ENCODE peak calls at places on chromosomes 4 and X, in five cellular contexts. E is stimulated activated CD8-positive, alpha-beta memory T cell treated with anti-CD3 and anti-CD28 coated beads, Interleukin-12 subunit alpha, Interleukin-12 subunit beta, amount 100 ng/mL, for 1 hour; N is T-helper 2 cell; C is posterior vena cava; Y is HFF-Myc. H is an unnamed sample.

GRCh38 chrX:119669424-119670037 is 23.4 kb downstream of the SEPTIN6 start:
- DNase-seq in E (no peak), N (no peak), C (no peak), Y (no peak), H (peak)

GRCh38 chr4:80207172-80207583 is 9.9 kb downstream of the PRDM8 start:
- DNase-seq in E (no peak), N (no peak), C (peak), Y (no peak), H (no peak)

GRCh38 chr4:87934973-87935372 is 40.5 kb upstream of the SPP1 start:
- DNase-seq in E (no peak), N (no peak), C (no peak), Y (no peak), H (no peak)

GRCh38 chr4:70556856-70557255 is 35.2 kb upstream of the AMBN start:
- DNase-seq in E (no peak), N (no peak), C (no peak), Y (no peak), H (no peak)

GRCh38 chr4:136706942-136707341 is 825.4 kb downstream of the PCDH18 start:
- DNase-seq in E (no peak), N (no peak), C (no peak), Y (no peak), H (no peak)

GRCh38 chrX:153881281-153881680 is 4.7 kb downstream of the L1CAM start:
- DNase-seq in E (no peak), N (no peak), C (no peak), Y (no peak), H (no peak)

GRCh38 chr4:152294331-152294730 is 241.6 kb downstream of the FBXW7 start:
- DNase-seq in E (no peak), N (no peak), C (no peak), Y (no peak), H (no peak)

GRCh38 chr4:125393825-125394224 is 79.1 kb downstream of the FAT4 start:
- DNase-seq in E (no peak), N (no peak), C (no peak), Y (no peak), H (no peak)

GRCh38 chr4:69054578-69055200 is 41.6 kb upstream of the UGT2B7 start:
- DNase-seq in E (no peak), N (no peak), C (no peak), Y (peak), H (no peak)

GRCh38 chrX:13029831-13030771 is 14.3 kb downstream of the FAM9C start:
- DNase-seq in E (no peak), N (no peak), C (no peak), Y (no peak), H (no peak)

GRCh38 chr4:16524911-16525574 is 298.8 kb upstream of the TAPT1 start:
- DNase-seq in E (no peak), N (no peak), C (no peak), Y (no peak), H (no peak)

GRCh38 chr4:73870260-73870659 is 1.1 kb downstream of the CXCL1 start:
- DNase-seq in E (no peak), N (no peak), C (no peak), Y (no peak), H (peak)

GRCh38 chr4:113760852-113761681 is 471 bp downstream of the CAMK2D start:
- DNase-seq in E (peak), N (peak), C (peak), Y (no peak), H (peak)

GRCh38 chr4:181261279-181261678 is 981.9 kb upstream of the TENM3 start:
- DNase-seq in E (no peak), N (no peak), C (no peak), Y (no peak), H (no peak)

GRCh38 chr4:1241466-1241935 is 7.4 kb downstream of the CTBP1 start:
- DNase-seq in E (no peak), N (no peak), C (peak), Y (no peak), H (no peak)

GRCh38 chrX:105315301-105315700 is 94.8 kb upstream of the TEX13A start:
- DNase-seq in E (no peak), N (no peak), C (no peak), Y (no peak), H (no peak)

GRCh38 chr4:38873290-38873949 is 5.8 kb downstream of the FAM114A1 start:
- DNase-seq in E (no peak), N (no peak), C (no peak), Y (no peak), H (no peak)

GRCh38 chr4:138222041-138222440 is 20.1 kb downstream of the SLC7A11 start:
- DNase-seq in E (no peak), N (no peak), C (no peak), Y (peak), H (no peak)

GRCh38 chrX:23822397-23822796 is 39.4 kb downstream of the SAT1 start:
- DNase-seq in E (no peak), N (no peak), C (no peak), Y (no peak), H (no peak)

GRCh38 chr4:75919914-75920313 is 17.7 kb upstream of the PPEF2 start:
- DNase-seq in E (no peak), N (no peak), C (no peak), Y (no peak), H (no peak)

GRCh38 chr4:108881190-108881589 is 118.3 kb upstream of the ETNPPL start:
- DNase-seq in E (no peak), N (no peak), C (no peak), Y (peak), H (no peak)

GRCh38 chrX:19257001-19257400 is 86.7 kb upstream of the PDHA1 start:
- DNase-seq in E (no peak), N (no peak), C (no peak), Y (no peak), H (no peak)

GRCh38 chr4:83387922-83388676 is 53.5 kb upstream of the HPSE start:
- DNase-seq in E (no peak), N (no peak), C (no peak), Y (no peak), H (no peak)

GRCh38 chrX:133670394-133670793 is 255.1 kb upstream of the GPC4 start:
- DNase-seq in E (no peak), N (no peak), C (no peak), Y (no peak), H (no peak)

GRCh38 chr4:530017-530781 is 31.2 kb downstream of the PIGG start:
- DNase-seq in E (no peak), N (no peak), C (peak), Y (no peak), H (no peak)